ENCODE peak calls at places on chromosomes 5 and 9, in nine cellular contexts. F, V, Q, G, B, I, T, L and A are unnamed samples.

GRCh38 chr5:6656680-6657079 is 23.4 kb downstream of the SRD5A1 start:
- DNase-seq in T (no peak), Q (no peak), L (no peak), F (no peak), G (no peak), I (no peak), B (no peak), V (no peak), A (no peak)

GRCh38 chr5:151066920-151067319 is 13.9 kb downstream of the TNIP1 start:
- DNase-seq in T (no peak), F (no peak), B (no peak), V (no peak), Q (no peak), I (no peak), L (no peak), G (no peak), A (no peak)

GRCh38 chr5:72908666-72909065 is 47.2 kb upstream of the FCHO2 start:
- DNase-seq in I (no peak), G (no peak), T (no peak), Q (no peak), L (peak), F (no peak), V (no peak), B (peak), A (no peak)

GRCh38 chr9:19102181-19102630 is 498 bp downstream of the HAUS6 start:
- DNase-seq in V (no peak), I (peak), L (no peak), B (no peak), Q (no peak), G (no peak), F (no peak), T (no peak), A (no peak)

GRCh38 chr9:95189230-95190098 is 128.0 kb downstream of the FANCC start:
- DNase-seq in F (no peak), L (no peak), V (no peak), G (no peak), I (no peak), B (peak), Q (no peak), T (no peak), A (peak)

GRCh38 chr5:68817696-68818695 is 275.8 kb upstream of the SLC30A5 start:
- DNase-seq in F (no peak), B (peak), I (no peak), T (no peak), Q (no peak), V (no peak), L (peak), G (no peak), A (no peak)

GRCh38 chr5:134824681-134825080 is 21.1 kb upstream of the C5orf24 start:
- DNase-seq in V (no peak), G (no peak), F (no peak), L (no peak), B (no peak), Q (no peak), I (no peak), T (no peak), A (no peak)

GRCh38 chr9:95570646-95571045 is 53.9 kb upstream of the PTCH1 start:
- DNase-seq in G (no peak), L (peak), F (no peak), V (no peak), B (peak), I (no peak), T (no peak), Q (no peak), A (no peak)

GRCh38 chr5:36052542-36052941 is 14.1 kb downstream of the UGT3A2 start:
- DNase-seq in B (no peak), T (no peak), L (no peak), I (no peak), Q (no peak), G (no peak), V (no peak), F (no peak), A (no peak)

GRCh38 chr5:11527994-11528393 is 376.3 kb downstream of the CTNND2 start:
- DNase-seq in I (no peak), L (no peak), G (no peak), Q (no peak), V (peak), T (no peak), F (no peak), B (no peak), A (no peak)

GRCh38 chr5:167573274-167574127 is 717.9 kb upstream of the WWC1 start:
- DNase-seq in V (peak), I (no peak), F (no peak), L (peak), T (no peak), Q (no peak), G (no peak), B (peak), A (no peak)

GRCh38 chr5:77847814-77848290 is 71.7 kb upstream of the TBCA start:
- DNase-seq in G (no peak), I (no peak), T (no peak), B (no peak), Q (no peak), F (no peak), V (no peak), L (no peak), A (no peak)

GRCh38 chr9:127698386-127698785 is 8.4 kb upstream of the CFAP157 start:
- DNase-seq in I (no peak), B (no peak), Q (no peak), V (no peak), T (no peak), L (no peak), F (no peak), G (no peak), A (no peak)

GRCh38 chr9:136251264-136252115 is 5.9 kb upstream of the QSOX2 start:
- DNase-seq in I (no peak), B (no peak), G (no peak), F (no peak), Q (no peak), L (no peak), V (no peak), T (no peak), A (no peak)

GRCh38 chr9:133476531-133476930 is 2.4 kb downstream of the SLC2A6 start:
- DNase-seq in B (no peak), F (no peak), G (no peak), Q (no peak), L (no peak), T (no peak), I (no peak), V (no peak), A (no peak)

GRCh38 chr5:151075698-151076331 is 5.0 kb downstream of the TNIP1 start:
- DNase-seq in L (peak), V (no peak), F (no peak), I (no peak), Q (no peak), B (peak), T (no peak), G (peak), A (no peak)

GRCh38 chr5:78449103-78449502 is 88.7 kb downstream of the SCAMP1 start:
- DNase-seq in I (no peak), T (no peak), B (no peak), V (no peak), G (no peak), F (no peak), Q (no peak), L (no peak), A (no peak)

GRCh38 chr9:37620386-37620785 is 28.0 kb upstream of the TOMM5 start:
- DNase-seq in I (no peak), L (no peak), G (no peak), B (no peak), V (no peak), Q (no peak), F (no peak), T (no peak), A (no peak)

GRCh38 chr9:16869961-16870605 is 387 bp downstream of the BNC2 start:
- DNase-seq in Q (no peak), T (no peak), F (no peak), L (no peak), I (no peak), B (peak), G (no peak), V (no peak), A (no peak)

GRCh38 chr9:30522486-30522885 is 1862.0 kb upstream of the ACO1 start:
- DNase-seq in Q (no peak), T (no peak), I (no peak), B (no peak), L (no peak), G (no peak), F (no peak), V (no peak), A (no peak)